ENCODE peak calls at places on chromosomes 7 and 10, in nine cellular contexts. F is NCI-H2029, K is IMR-90, H is bronchial epithelial cell, A is AG08396, D is GM23248, J is skeletal muscle cell, Y is OCI-LY7, C is stromal cell of bone marrow. L is an unnamed sample.

GRCh38 chr7:786472-787255 is 45.6 kb upstream of the SUN1 start:
- DNase-seq in D (peak), H (peak), Y (peak), A (peak), C (peak), K (peak), J (no peak), F (peak), L (peak)

GRCh38 chr10:85959239-85959638 is 407.4 kb downstream of the GRID1 start:
- DNase-seq in H (no peak), Y (no peak), F (no peak), D (no peak), K (no peak), J (no peak), C (no peak), A (no peak), L (no peak)

GRCh38 chr10:82953909-82954308 is 1078.9 kb downstream of the NRG3 start:
- DNase-seq in A (no peak), F (no peak), H (no peak), C (no peak), J (no peak), D (no peak), K (no peak), Y (no peak), L (no peak)

GRCh38 chr7:14604606-14605005 is 297.9 kb downstream of the DGKB start:
- DNase-seq in D (peak), K (peak), H (peak), Y (no peak), F (no peak), C (peak), J (no peak), A (no peak), L (no peak)

GRCh38 chr10:34696423-34696822 is 118.7 kb downstream of the PARD3 start:
- DNase-seq in Y (no peak), H (peak), D (peak), K (peak), C (no peak), F (no peak), J (peak), A (peak), L (no peak)

GRCh38 chr10:75115137-75115536 is 3.7 kb downstream of the SAMD8 start:
- DNase-seq in Y (no peak), D (no peak), A (no peak), H (no peak), K (peak), J (no peak), F (no peak), C (no peak), L (no peak)

GRCh38 chr10:43816351-43817321 is 168.0 kb upstream of the ZNF32 start:
- DNase-seq in A (no peak), D (peak), F (no peak), J (peak), Y (peak), H (no peak), C (peak), K (peak), L (no peak)

GRCh38 chr7:131071786-131072504 is 255.7 kb upstream of the MKLN1 start:
- DNase-seq in K (peak), D (peak), Y (peak), J (no peak), C (peak), F (peak), H (peak), A (no peak), L (peak)

GRCh38 chr10:99558708-99559107 is 26.0 kb downstream of the NKX2-3 start:
- DNase-seq in Y (no peak), C (no peak), J (no peak), K (no peak), H (no peak), F (no peak), A (no peak), D (no peak), L (no peak)

GRCh38 chr7:121328508-121329459 is at the start of gene WNT16:
- DNase-seq in C (no peak), Y (no peak), A (peak), J (no peak), K (no peak), D (peak), H (no peak), F (no peak), L (no peak)

GRCh38 chr7:47479821-47480575 is 101.9 kb downstream of the TNS3 start:
- DNase-seq in K (no peak), D (no peak), A (no peak), F (no peak), Y (peak), C (no peak), H (no peak), J (no peak), L (no peak)

GRCh38 chr7:149023662-149024061 is 4.6 kb downstream of the PDIA4 start:
- DNase-seq in F (no peak), H (peak), K (no peak), D (no peak), C (no peak), J (no peak), Y (no peak), A (no peak), L (no peak)

GRCh38 chr10:45446858-45447257 is 72.8 kb downstream of the ALOX5 start:
- DNase-seq in F (no peak), K (no peak), D (no peak), A (no peak), Y (no peak), J (no peak), C (no peak), H (no peak), L (no peak)

GRCh38 chr10:4006848-4007247 is 221.8 kb upstream of the KLF6 start:
- DNase-seq in J (no peak), H (no peak), A (no peak), Y (no peak), C (no peak), D (no peak), K (peak), F (no peak), L (no peak)

GRCh38 chr10:129039406-129040345 is 427.4 kb upstream of the MGMT start:
- DNase-seq in K (no peak), F (no peak), H (no peak), D (no peak), C (no peak), Y (no peak), A (no peak), J (no peak), L (no peak)

GRCh38 chr10:15370212-15370740 is 813 bp downstream of the FAM171A1 start:
- DNase-seq in Y (no peak), H (no peak), J (no peak), C (no peak), A (peak), K (peak), F (no peak), D (peak), L (no peak)

L was measured in lung.